ENCODE peak calls at places on chromosomes 13 and 19, in ten cellular contexts. E is astrocyte, C is suprapubic skin, W is upper lobe of right lung, L is fibroblast of villous mesenchyme, G is nephron progenitor cell, V is AG10803, X is PC-3, Y is progenitor cell of endocrine pancreas, Q is cardiac fibroblast. P is an unnamed sample.

GRCh38 chr19:17953316-17953801 is 13.5 kb upstream of the KCNN1 start:
- DNase-seq in V (no peak), X (no peak), E (no peak), W (no peak), Q (no peak), Y (no peak), L (no peak), G (no peak), C (no peak), P (no peak)

GRCh38 chr13:51324714-51325440 is 14.6 kb upstream of the SERPINE3 start:
- DNase-seq in V (no peak), E (no peak), C (no peak), Q (no peak), X (no peak), L (no peak), Y (no peak), G (no peak), W (no peak), P (no peak)

GRCh38 chr19:46674416-46675178 is 13.6 kb upstream of the DACT3 start:
- DNase-seq in C (no peak), L (peak; percentile 16), Y (no peak), V (no peak), Q (no peak), G (peak; percentile 20), E (no peak), X (peak; percentile 37), W (no peak), P (no peak)

GRCh38 chr13:33277351-33277750 is 8.2 kb downstream of the STARD13 start:
- DNase-seq in W (no peak), V (no peak), C (no peak), L (no peak), X (no peak), Q (no peak), G (no peak), Y (no peak), E (no peak), P (no peak)

GRCh38 chr13:110056640-110057039 is 250.3 kb downstream of the COL4A1 start:
- DNase-seq in L (no peak), V (no peak), E (no peak), X (no peak), Q (no peak), W (no peak), G (no peak), Y (no peak), C (no peak), P (no peak)

GRCh38 chr19:33823341-33823740 is 26.7 kb downstream of the KCTD15 start:
- DNase-seq in Y (no peak), V (no peak), Q (no peak), X (no peak), G (no peak), L (no peak), W (peak; percentile 6), C (peak; percentile 32), E (no peak), P (no peak)

GRCh38 chr13:51839711-51840110 is 5.3 kb downstream of the TMEM272 start:
- DNase-seq in E (no peak), W (no peak), Q (no peak), L (no peak), Y (no peak), X (no peak), V (no peak), G (no peak), C (no peak), P (no peak)

GRCh38 chr19:33047422-33047821 is 17.3 kb downstream of the RHPN2 start:
- DNase-seq in L (peak; percentile 10), G (no peak), X (peak; percentile 95), Q (no peak), Y (peak; percentile 34), E (peak; percentile 37), W (peak; percentile 69), C (no peak), V (no peak), P (no peak)

GRCh38 chr13:97395437-97396136 is 38.4 kb upstream of the RAP2A start:
- DNase-seq in Y (no peak), X (peak; percentile 58), G (no peak), E (peak; percentile 37), Q (peak; percentile 67), V (peak; percentile 37), C (no peak), W (no peak), L (no peak), P (no peak)

GRCh38 chr19:16470911-16471811 is 609 bp downstream of the EPS15L1 start:
- DNase-seq in Y (no peak), L (no peak), X (peak; percentile 42), V (peak; percentile 53), G (no peak), C (peak; percentile 71), W (no peak), Q (peak; percentile 72), E (peak; percentile 30), P (peak; percentile 37)

GRCh38 chr13:72652681-72653080 is 74.7 kb downstream of the MZT1 start:
- DNase-seq in C (no peak), X (peak; percentile 59), W (no peak), G (no peak), Q (peak; percentile 36), Y (no peak), E (peak; percentile 55), L (no peak), V (no peak), P (no peak)

GRCh38 chr19:7200739-7201138 is 93.5 kb downstream of the INSR start:
- DNase-seq in W (no peak), L (no peak), Y (no peak), X (no peak), C (no peak), Q (no peak), V (no peak), E (no peak), G (no peak), P (no peak)

GRCh38 chr13:20526664-20527063 is 1.0 kb upstream of the CRYL1 start:
- DNase-seq in Y (no peak), W (no peak), Q (peak; percentile 52), E (no peak), G (no peak), X (no peak), L (no peak), C (no peak), V (peak; percentile 5), P (no peak)

GRCh38 chr13:74135306-74136088 is 1.3 kb upstream of the KLF12 start:
- DNase-seq in Y (peak; percentile 62), C (peak; percentile 75), W (peak; percentile 84), G (peak; percentile 85), L (peak; percentile 41), E (peak; percentile 67), V (peak; percentile 74), X (peak; percentile 63), Q (peak; percentile 73), P (peak; percentile 78)

GRCh38 chr19:48565090-48565489 is 13.1 kb downstream of the SULT2B1 start:
- DNase-seq in Q (peak; percentile 59), G (no peak), C (no peak), L (peak; percentile 94), W (no peak), Y (no peak), V (peak; percentile 60), E (peak; percentile 35), X (peak; percentile 57), P (no peak)

GRCh38 chr19:58328999-58329398 is 2.2 kb downstream of the ZSCAN22 start:
- DNase-seq in V (no peak), Q (no peak), E (no peak), C (no peak), L (no peak), W (no peak), X (peak; percentile 23), G (peak; percentile 70), Y (peak; percentile 28), P (no peak)

DNA sequence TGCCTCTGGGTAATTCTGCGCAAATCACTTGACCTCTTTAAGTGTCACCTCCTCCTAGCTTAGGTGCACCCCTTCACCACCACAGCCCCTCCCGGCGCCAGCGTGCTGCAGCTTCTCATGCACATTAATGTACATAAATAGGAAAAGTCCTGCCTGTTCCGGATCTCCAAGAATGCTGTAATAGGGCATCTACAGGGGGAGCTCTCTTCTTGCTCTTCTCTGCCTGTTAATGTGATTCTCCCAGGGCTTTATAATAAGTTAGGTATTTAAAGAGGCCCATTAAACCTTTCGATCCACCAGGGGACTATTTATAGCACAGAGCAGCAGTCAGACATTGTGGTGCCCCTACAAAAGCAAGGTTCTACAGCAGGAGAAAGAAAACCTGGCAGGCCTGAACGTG is 35.3 kb downstream of the SOX1 start:
- DNase-seq in C (no peak), Q (no peak), G (no peak), W (no peak), X (peak; percentile 6), Y (no peak), L (no peak), E (no peak), V (no peak), P (no peak)
- TF ChIP-seq CTCF in C (no peak), Q (no peak), G (no peak), W (no peak), X (no peak), Y (no peak), L (no peak), E (no peak), V (no peak), P (no peak)

DNA sequence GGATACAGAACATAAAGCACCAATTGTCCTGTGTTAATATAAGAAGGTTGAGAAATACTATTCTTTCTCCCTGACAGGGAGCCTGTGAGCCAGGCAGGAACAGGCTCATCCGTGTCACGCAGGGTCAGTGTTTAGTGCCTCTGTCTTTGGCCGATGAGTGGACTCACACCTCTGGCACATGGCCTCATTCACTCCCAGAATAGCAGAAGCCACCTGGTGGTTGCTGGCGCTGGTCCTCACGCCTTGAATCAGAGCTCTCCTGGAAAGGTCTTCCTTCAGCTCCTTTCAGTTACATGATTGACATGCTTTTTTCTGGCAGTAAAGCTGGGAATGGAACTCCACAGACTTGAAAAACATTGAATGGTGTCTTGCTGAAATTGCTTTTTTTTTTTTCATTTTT is 28.1 kb upstream of the SIAH3 start:
- DNase-seq in G (peak; percentile 34), V (no peak), Y (no peak), Q (peak; percentile 8), X (peak; percentile 41), E (no peak), L (no peak), C (no peak), W (no peak), P (no peak)
- TF ChIP-seq CTCF in G (peak; percentile 34), V (no peak), Y (peak; percentile 41), Q (peak; percentile 15), X (peak; percentile 53), E (peak; percentile 19), L (no peak), C (no peak), W (no peak), P (no peak)

GRCh38 chr19:35557539-35558399 is 5.7 kb downstream of the ATP4A start:
- DNase-seq in C (no peak), X (no peak), L (peak; percentile 47), G (peak; percentile 98), E (peak; percentile 25), V (peak; percentile 12), W (peak; percentile 84), Y (peak; percentile 73), Q (peak; percentile 42), P (peak; percentile 35)
- TF ChIP-seq CTCF in C (no peak), X (no peak), L (no peak), G (no peak), E (no peak), V (no peak), W (no peak), Y (no peak), Q (no peak), P (no peak)

DNA sequence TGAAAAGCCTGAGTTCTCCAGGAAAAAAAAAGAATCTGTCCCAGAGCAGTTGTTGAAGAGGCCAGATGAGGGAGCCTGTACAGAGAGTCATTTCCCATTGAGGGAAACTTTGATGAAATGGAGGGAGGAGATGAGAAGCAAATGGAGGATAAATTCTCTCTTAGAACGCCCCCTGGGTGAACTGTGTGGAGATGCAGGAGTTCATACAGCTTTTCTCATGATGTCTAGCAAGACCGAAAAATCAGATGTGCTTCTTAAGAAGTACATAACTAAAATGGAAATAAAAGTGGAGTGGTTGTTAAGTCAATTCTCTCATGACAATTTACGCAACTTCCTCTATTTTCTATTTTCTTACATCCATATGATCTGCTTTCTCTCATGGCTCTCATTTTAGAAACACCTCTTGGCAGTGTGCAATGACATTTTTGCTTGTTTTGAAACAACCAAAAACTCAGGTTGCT is 1263.1 kb downstream of the PCDH9 start:
- DNase-seq in W (no peak), G (no peak), Y (no peak), Q (peak; percentile 76), C (no peak), X (peak; percentile 71), V (peak; percentile 37), E (peak; percentile 5), L (peak; percentile 15), P (no peak)
- TF ChIP-seq CTCF in W (no peak), G (peak; percentile 28), Y (peak; percentile 46), Q (peak; percentile 47), C (no peak), X (peak; percentile 80), V (peak; percentile 56), E (peak; percentile 40), L (peak; percentile 33), P (no peak)